ENCODE peak calls at places on chromosomes 11 and 22, in seven cellular contexts. J, W, T, A, E, L and B are unnamed samples.
A peak's percentile ranks its signal among the peaks of the same experiment; 100 is the strongest.

GRCh38 chr22:32920032-32920628 is 118.6 kb downstream of the TIMP3 start:
- DNase-seq in J (peak; percentile 66), W (no peak), T (no peak), A (no peak), E (peak; percentile 83), L (no peak), B (peak; percentile 36)

GRCh38 chr22:39567135-39567946 is 3.2 kb upstream of the CACNA1I start:
- DNase-seq in J (no peak), W (no peak), T (peak; percentile 24), A (no peak), E (no peak), L (no peak), B (no peak)

GRCh38 chr11:83002522-83002921 is 69.2 kb downstream of the RAB30 start:
- DNase-seq in J (no peak), W (no peak), T (no peak), A (no peak), E (no peak), L (no peak), B (no peak)

GRCh38 chr22:26894766-26895485 is 237.5 kb downstream of the MIAT start:
- DNase-seq in J (peak; percentile 84), W (no peak), T (no peak), A (no peak), E (peak; percentile 84), L (no peak), B (peak; percentile 79)

GRCh38 chr11:78109011-78109685 is 29.5 kb upstream of the NDUFC2 start:
- DNase-seq in J (no peak), W (peak; percentile 41), T (no peak), A (no peak), E (no peak), L (peak; percentile 50), B (no peak)

GRCh38 chr11:86069408-86070086 is 663 bp upstream of the PICALM start:
- DNase-seq in J (peak; percentile 88), W (peak; percentile 22), T (peak; percentile 79), A (peak; percentile 11), E (peak; percentile 88), L (no peak), B (peak; percentile 87)

GRCh38 chr11:134657631-134658030 is 245.6 kb upstream of the B3GAT1 start:
- DNase-seq in J (no peak), W (no peak), T (no peak), A (no peak), E (no peak), L (no peak), B (no peak)

GRCh38 chr22:49480896-49481650 is 346.6 kb downstream of the BRD1 start:
- DNase-seq in J (no peak), W (no peak), T (no peak), A (no peak), E (no peak), L (no peak), B (no peak)

GRCh38 chr11:3983101-3983500 is 111.5 kb upstream of the RRM1 start:
- DNase-seq in J (no peak), W (no peak), T (no peak), A (no peak), E (no peak), L (no peak), B (no peak)

GRCh38 chr22:32733196-32733595 is 68.3 kb upstream of the TIMP3 start:
- DNase-seq in J (no peak), W (no peak), T (no peak), A (no peak), E (no peak), L (no peak), B (no peak)

GRCh38 chr11:28110839-28111235 is 2.6 kb downstream of the METTL15 start:
- DNase-seq in J (no peak), W (no peak), T (no peak), A (no peak), E (peak; percentile 29), L (no peak), B (no peak)

GRCh38 chr11:18452927-18453326 is 2.7 kb upstream of the LDHAL6A start:
- DNase-seq in J (no peak), W (no peak), T (no peak), A (no peak), E (no peak), L (no peak), B (peak; percentile 14)

GRCh38 chr22:46368871-46369715 is 33.6 kb downstream of the TRMU start:
- DNase-seq in J (no peak), W (no peak), T (no peak), A (no peak), E (no peak), L (no peak), B (no peak)

GRCh38 chr11:68506908-68507307 is 46.4 kb downstream of the PPP6R3 start:
- DNase-seq in J (no peak), W (no peak), T (no peak), A (no peak), E (no peak), L (no peak), B (no peak)

GRCh38 chr11:29217901-29218300 is 798.9 kb downstream of the KCNA4 start:
- DNase-seq in J (no peak), W (no peak), T (no peak), A (no peak), E (no peak), L (no peak), B (peak; percentile 9)

GRCh38 chr11:2197771-2198520 is 26.3 kb upstream of the TH start:
- DNase-seq in J (no peak), W (no peak), T (no peak), A (no peak), E (no peak), L (no peak), B (no peak)

GRCh38 chr11:102341844-102342318 is 5.1 kb upstream of the BIRC2 start:
- DNase-seq in J (peak; percentile 57), W (peak; percentile 74), T (peak; percentile 94), A (peak; percentile 83), E (peak; percentile 87), L (peak; percentile 84), B (peak; percentile 56)

GRCh38 chr11:78478536-78478935 is 60.9 kb upstream of the GAB2 start:
- DNase-seq in J (no peak), W (no peak), T (no peak), A (no peak), E (no peak), L (no peak), B (no peak)

GRCh38 chr22:45051946-45052345 is 42.1 kb upstream of the PHF21B start:
- DNase-seq in J (no peak), W (no peak), T (no peak), A (no peak), E (no peak), L (no peak), B (no peak)

GRCh38 chr11:2885676-2886081 is at the start of gene CDKN1C:
- DNase-seq in J (no peak), W (peak; percentile 87), T (peak; percentile 88), A (peak; percentile 89), E (peak; percentile 89), L (peak; percentile 91), B (peak; percentile 50)

GRCh38 chr11:72426758-72427157 is 7.6 kb downstream of the CLPB start:
- DNase-seq in J (no peak), W (no peak), T (no peak), A (no peak), E (no peak), L (no peak), B (no peak)

GRCh38 chr22:27650985-27651384 is 150.6 kb downstream of the MN1 start:
- DNase-seq in J (no peak), W (no peak), T (no peak), A (no peak), E (no peak), L (no peak), B (no peak)

GRCh38 chr11:86737752-86738151 is 62.6 kb upstream of the PRSS23 start:
- DNase-seq in J (no peak), W (no peak), T (no peak), A (no peak), E (peak; percentile 78), L (no peak), B (no peak)

GRCh38 chr11:415640-416041 is 842 bp upstream of the SIGIRR start:
- DNase-seq in J (no peak), W (no peak), T (no peak), A (no peak), E (no peak), L (no peak), B (no peak)
- H3K4me3 ChIP-seq in J (no peak overlapping the region), W (no peak overlapping the region), T (peak overlapping the region; percentile 78), A (peak overlapping the region; percentile 67), E (no peak overlapping the region), L (no peak overlapping the region), B (no peak overlapping the region)

GRCh38 chr11:118213774-118214173 is 11.0 kb downstream of the JAML start:
- DNase-seq in J (no peak), W (no peak), T (no peak), A (no peak), E (no peak), L (no peak), B (no peak)
- H3K4me3 ChIP-seq in J (no peak overlapping the region), W (no peak overlapping the region), T (no peak overlapping the region), A (no peak overlapping the region), E (no peak overlapping the region), L (no peak overlapping the region), B (no peak overlapping the region)

DNA sequence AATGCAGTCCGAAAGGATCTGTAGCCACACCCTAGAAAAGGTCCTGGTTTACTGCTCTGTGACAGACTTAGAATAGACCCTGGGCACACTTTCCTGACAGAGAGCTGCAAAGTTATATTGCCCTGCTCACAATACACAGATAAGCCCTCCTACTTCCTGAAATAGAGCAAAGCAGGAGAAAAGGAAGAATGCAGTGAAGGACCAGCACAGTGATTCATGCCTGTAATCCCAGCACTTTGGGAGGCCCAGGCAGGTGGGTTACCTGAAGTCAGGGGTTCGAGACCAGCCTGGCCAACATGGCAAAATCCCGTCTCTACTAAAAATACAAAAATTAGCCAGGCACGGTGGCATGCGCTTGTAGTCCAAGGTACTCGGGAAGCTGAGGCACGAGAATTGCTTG is 2.1 kb downstream of the CYB561A3 start:
- DNase-seq in J (no peak), W (no peak), T (no peak), A (no peak), E (no peak), L (no peak), B (no peak)
- H3K4me3 ChIP-seq in J (no peak overlapping the region), W (no peak overlapping the region), T (no peak overlapping the region), A (no peak overlapping the region), E (no peak overlapping the region), L (no peak overlapping the region), B (no peak overlapping the region)

GRCh38 chr11:5808500-5809121 is at the start of gene OR52N2:
- DNase-seq in J (peak; percentile 29), W (peak; percentile 73), T (peak; percentile 88), A (peak; percentile 63), E (peak; percentile 77), L (peak; percentile 82), B (peak; percentile 15)
- H3K4me3 ChIP-seq in J (peak within 1 kb of the TSS; percentile 34), W (peak within 1 kb of the TSS; percentile 61), T (peak within 1 kb of the TSS; percentile 58), A (peak within 1 kb of the TSS; percentile 18), E (peak within 1 kb of the TSS; percentile 63), L (peak within 1 kb of the TSS; percentile 12), B (peak within 1 kb of the TSS; percentile 59)

DNA sequence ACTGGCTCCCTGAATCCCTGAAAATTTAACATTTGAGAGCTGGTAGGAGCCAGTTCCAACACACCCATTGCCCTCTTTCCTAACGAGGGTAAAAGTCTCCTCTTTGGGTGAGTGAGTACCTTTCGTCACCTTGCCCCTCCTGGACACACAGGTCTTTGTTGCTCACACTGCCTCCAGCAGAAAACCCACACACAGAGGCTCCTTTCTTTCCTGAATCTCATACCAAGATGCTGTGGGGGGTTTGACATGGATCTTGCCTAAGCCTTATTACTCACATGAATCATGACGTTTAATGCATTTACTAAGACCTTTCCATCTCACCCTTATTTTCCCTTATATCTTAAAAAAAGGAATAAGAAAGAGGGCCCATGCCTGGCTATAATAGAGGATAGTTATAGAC is 53.0 kb downstream of the PARVA start:
- DNase-seq in J (no peak), W (no peak), T (no peak), A (no peak), E (peak; percentile 66), L (no peak), B (peak; percentile 55)
- H3K4me3 ChIP-seq in J (no peak overlapping the region), W (no peak overlapping the region), T (no peak overlapping the region), A (no peak overlapping the region), E (no peak overlapping the region), L (no peak overlapping the region), B (no peak overlapping the region)